ENCODE peak calls at places on chromosome 7, in seven cellular contexts. N, Y, G, H, O, P and U are unnamed samples.

GRCh38 chr7:47763063-47763974 is 181.4 kb upstream of the TNS3 start:
- DNase-seq in N (no peak), Y (peak), G (no peak), H (no peak), O (peak), P (no peak), U (no peak)

GRCh38 chr7:17626215-17626614 is 314.1 kb downstream of the SNX13 start:
- DNase-seq in N (no peak), Y (no peak), G (no peak), H (no peak), O (no peak), P (no peak), U (no peak)

GRCh38 chr7:44307301-44307900 is 18.0 kb downstream of the CAMK2B start:
- DNase-seq in N (no peak), Y (no peak), G (no peak), H (no peak), O (no peak), P (no peak), U (no peak)

GRCh38 chr7:74006451-74007259 is 21.3 kb upstream of the ELN start:
- DNase-seq in N (no peak), Y (peak), G (no peak), H (no peak), O (no peak), P (no peak), U (no peak)

GRCh38 chr7:107179326-107180163 is 10.7 kb downstream of the HBP1 start:
- DNase-seq in N (no peak), Y (peak), G (no peak), H (no peak), O (no peak), P (no peak), U (no peak)

GRCh38 chr7:31311465-31312074 is 29.0 kb downstream of the NEUROD6 start:
- DNase-seq in N (no peak), Y (no peak), G (no peak), H (no peak), O (no peak), P (no peak), U (no peak)

GRCh38 chr7:74185636-74186035 is 11.5 kb downstream of the EIF4H start:
- DNase-seq in N (no peak), Y (no peak), G (no peak), H (no peak), O (no peak), P (no peak), U (no peak)

GRCh38 chr7:28686418-28686800 is 271.7 kb downstream of the TRIL start:
- DNase-seq in N (no peak), Y (peak), G (peak), H (no peak), O (peak), P (no peak), U (no peak)

GRCh38 chr7:712601-713457 is 13.7 kb upstream of the DNAAF5 start:
- DNase-seq in N (no peak), Y (no peak), G (peak), H (no peak), O (no peak), P (no peak), U (no peak)

GRCh38 chr7:13725591-13725990 is 263.9 kb downstream of the ETV1 start:
- DNase-seq in N (no peak), Y (no peak), G (no peak), H (no peak), O (no peak), P (no peak), U (no peak)

GRCh38 chr7:55304363-55304762 is 60.8 kb upstream of the LANCL2 start:
- DNase-seq in N (no peak), Y (no peak), G (no peak), H (no peak), O (no peak), P (no peak), U (no peak)

GRCh38 chr7:40544277-40544723 is 409.5 kb downstream of the SUGCT start:
- DNase-seq in N (peak), Y (no peak), G (no peak), H (no peak), O (no peak), P (no peak), U (no peak)

GRCh38 chr7:117564080-117564479 is 84.3 kb downstream of the CFTR start:
- DNase-seq in N (no peak), Y (peak), G (no peak), H (no peak), O (no peak), P (no peak), U (no peak)

GRCh38 chr7:28973591-28973990 is 15.5 kb upstream of the TRIL start:
- DNase-seq in N (no peak), Y (no peak), G (no peak), H (no peak), O (no peak), P (no peak), U (no peak)

GRCh38 chr7:27235387-27236052 is 7.1 kb upstream of the EVX1 start:
- DNase-seq in N (peak), Y (peak), G (peak), H (no peak), O (no peak), P (no peak), U (no peak)

GRCh38 chr7:138292951-138293350 is 167.1 kb upstream of the TRIM24 start:
- DNase-seq in N (no peak), Y (no peak), G (no peak), H (no peak), O (no peak), P (no peak), U (no peak)

GRCh38 chr7:45088146-45088701 is 545 bp downstream of the NACAD start:
- DNase-seq in N (no peak), Y (no peak), G (no peak), H (no peak), O (no peak), P (no peak), U (no peak)

GRCh38 chr7:80047856-80048459 is 86.7 kb upstream of the GNAI1 start:
- DNase-seq in N (no peak), Y (no peak), G (no peak), H (no peak), O (no peak), P (no peak), U (no peak)

GRCh38 chr7:151954866-151955820 is 1.1 kb upstream of the GALNTL5 start:
- DNase-seq in N (peak), Y (no peak), G (peak), H (no peak), O (no peak), P (no peak), U (no peak)

GRCh38 chr7:154553711-154554265 is 449.1 kb downstream of the PAXIP1 start:
- DNase-seq in N (no peak), Y (no peak), G (no peak), H (no peak), O (no peak), P (no peak), U (no peak)

GRCh38 chr7:154564676-154565075 is 438.2 kb downstream of the PAXIP1 start:
- DNase-seq in N (no peak), Y (no peak), G (no peak), H (no peak), O (no peak), P (no peak), U (no peak)

DNA sequence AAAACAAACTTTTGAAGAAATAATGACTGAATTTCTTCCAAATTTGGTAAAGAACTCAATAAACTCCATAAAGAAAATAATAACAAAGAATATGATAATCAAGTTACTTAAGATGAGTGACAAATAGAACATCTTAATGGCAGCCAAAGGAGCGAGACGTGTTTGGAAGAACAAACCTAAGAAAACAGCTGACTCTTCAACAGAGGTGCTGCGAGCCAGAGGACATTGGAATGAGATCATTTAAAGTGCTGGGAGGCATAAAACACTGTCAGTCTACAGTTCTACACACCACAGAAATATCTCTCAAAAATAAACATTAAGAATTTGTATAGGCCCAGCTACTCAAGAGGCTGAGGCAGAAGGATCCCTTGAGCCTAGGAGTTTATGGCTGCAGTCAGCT is 443.5 kb downstream of the PAXIP1 start:
- DNase-seq in N (no peak), Y (no peak), G (no peak), H (no peak), O (no peak), P (no peak), U (no peak)
- TF ChIP-seq CTCF in N (no peak), Y (no peak), G (no peak), H (no peak), O (no peak), P (no peak), U (no peak)

DNA sequence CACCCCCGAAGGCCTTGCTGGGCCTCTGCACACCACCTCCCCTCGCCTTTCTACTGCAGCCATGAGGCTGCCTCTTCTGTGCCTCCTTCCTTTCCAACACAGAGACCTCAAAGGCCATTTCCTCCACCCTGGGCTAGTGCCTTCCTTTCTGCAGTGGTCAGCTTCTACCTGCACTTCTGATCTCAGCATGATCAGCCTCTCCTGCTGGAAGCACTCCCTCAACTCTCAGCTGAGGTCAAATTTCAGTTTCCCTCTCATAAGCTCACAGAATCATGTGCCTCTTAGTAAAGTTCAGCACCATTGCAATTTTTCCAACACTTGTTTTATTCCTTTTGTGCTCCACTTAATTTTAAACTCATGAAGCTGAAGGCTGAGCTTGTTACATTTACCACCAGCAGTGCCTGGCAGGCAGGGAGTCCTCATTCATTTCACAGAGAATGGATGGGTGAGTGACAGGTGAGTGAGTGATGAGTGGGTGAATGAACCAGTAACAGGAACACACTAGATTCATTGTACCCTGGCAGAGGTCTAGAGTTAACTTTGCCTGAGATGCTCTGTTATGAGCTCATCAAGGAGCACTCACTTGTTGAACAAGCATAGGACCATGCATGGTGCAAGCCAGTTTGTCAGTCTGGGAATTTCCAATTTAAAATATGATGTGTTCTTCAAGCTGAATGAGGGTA is 124.0 kb upstream of the PRSS58 start:
- DNase-seq in N (no peak), Y (no peak), G (no peak), H (no peak), O (no peak), P (no peak), U (no peak)
- H3K27ac ChIP-seq in N (no peak), Y (no peak), G (no peak), H (no peak), O (no peak), P (no peak), U (no peak)

GRCh38 chr7:88665892-88666514 is 93.5 kb upstream of the ZNF804B start:
- DNase-seq in N (no peak), Y (peak), G (no peak), H (no peak), O (no peak), P (no peak), U (no peak)
- TF ChIP-seq CTCF in N (no peak), Y (no peak), G (no peak), H (no peak), O (no peak), P (no peak), U (no peak)

GRCh38 chr7:50119815-50120637 is 27.0 kb upstream of the ZPBP start:
- DNase-seq in N (no peak), Y (peak), G (no peak), H (peak), O (no peak), P (peak), U (no peak)
- H3K27ac ChIP-seq in N (no peak), Y (no peak), G (no peak), H (no peak), O (no peak), P (no peak), U (no peak)

GRCh38 chr7:148116954-148117353 is 473.6 kb upstream of the C7orf33 start:
- DNase-seq in N (no peak), Y (no peak), G (no peak), H (no peak), O (no peak), P (no peak), U (no peak)
- TF ChIP-seq CTCF in N (no peak), Y (no peak), G (no peak), H (no peak), O (no peak), P (no peak), U (no peak)

DNA sequence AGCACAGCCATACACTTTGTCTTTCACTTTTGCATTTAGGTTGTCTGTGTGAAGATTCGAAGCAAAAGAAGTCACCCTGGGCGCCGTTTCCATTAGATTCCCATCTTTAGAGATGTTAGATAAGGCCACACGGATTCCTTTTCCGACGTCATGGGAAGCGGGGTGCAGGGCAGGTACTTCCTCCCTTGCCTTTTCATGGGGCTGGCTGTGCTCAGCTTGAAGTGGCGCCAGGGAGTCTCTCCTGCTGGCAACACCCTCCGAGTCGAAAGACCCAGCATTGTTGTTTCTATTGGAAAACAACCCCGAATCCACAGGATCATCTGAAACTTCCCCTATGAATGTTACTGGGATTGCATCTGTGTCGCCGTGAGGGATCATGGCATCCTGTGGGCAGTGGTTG is 246.4 kb upstream of the GRB10 start:
- DNase-seq in N (no peak), Y (no peak), G (no peak), H (no peak), O (no peak), P (no peak), U (peak)
- H3K27ac ChIP-seq in N (peak), Y (no peak), G (no peak), H (no peak), O (peak), P (no peak), U (no peak)

DNA sequence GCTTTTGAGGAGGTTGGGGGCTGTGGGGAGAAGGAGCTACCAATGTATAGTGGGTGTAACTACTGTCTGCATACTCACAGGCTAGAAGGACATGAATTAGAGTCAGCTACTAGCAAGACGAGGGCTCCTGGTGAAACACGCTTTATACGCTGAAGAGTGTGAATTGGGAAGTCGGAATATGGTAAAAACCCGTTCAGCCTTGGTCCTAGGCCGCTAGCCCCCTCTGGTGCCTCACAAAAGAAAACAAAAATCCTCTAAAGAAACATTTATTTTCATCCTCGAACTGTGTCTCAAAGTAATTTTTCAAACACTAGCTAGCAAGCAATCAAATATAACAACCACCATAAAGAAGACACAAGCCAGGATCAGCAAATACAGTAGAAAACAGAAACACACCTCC is 338.1 kb upstream of the SEMA3C start:
- DNase-seq in N (no peak), Y (no peak), G (no peak), H (peak), O (no peak), P (no peak), U (no peak)
- TF ChIP-seq CTCF in N (peak), Y (peak), G (no peak), H (peak), O (peak), P (no peak), U (no peak)

GRCh38 chr7:131383417-131383816 is 55.7 kb downstream of the MKLN1 start:
- DNase-seq in N (no peak), Y (no peak), G (no peak), H (no peak), O (no peak), P (no peak), U (no peak)
- H3K27ac ChIP-seq in N (no peak), Y (no peak), G (no peak), H (no peak), O (no peak), P (no peak), U (no peak)